ENCODE peak calls at places on chromosome 6, in nine cellular contexts. One of them, this sample, is unnamed.
A peak's percentile ranks its signal among the peaks of the same experiment; 100 is the strongest.

GRCh38 chr6:44276667-44277640 is 6.7 kb downstream of the TMEM151B start:
- DNase-seq in amygdala: no peak
- DNase-seq in memory B cell: no peak
- DNase-seq in stimulated activated CD4-positive, alpha-beta T cell treated with anti-CD3 and anti-CD28 coated beads, Interleukin-1b, Interleukin-23, amount 100 ng/mL, for 24 hours: no peak
- DNase-seq in GM03348: no peak
- DNase-seq in HepG2: no peak
- DNase-seq in EL: no peak
- DNase-seq in transverse colon: no peak
- DNase-seq in M059J: no peak
- DNase-seq in this sample: no peak

GRCh38 chr6:6657085-6657819 is 68.7 kb downstream of the LY86 start:
- DNase-seq in transverse colon: no peak
- DNase-seq in GM03348: no peak
- DNase-seq in EL: no peak
- DNase-seq in amygdala: no peak
- DNase-seq in stimulated activated CD4-positive, alpha-beta T cell treated with anti-CD3 and anti-CD28 coated beads, Interleukin-1b, Interleukin-23, amount 100 ng/mL, for 24 hours: no peak
- DNase-seq in M059J: peak; percentile 42
- DNase-seq in HepG2: no peak
- DNase-seq in memory B cell: no peak
- DNase-seq in this sample: no peak

GRCh38 chr6:98844244-98845161 is 10.1 kb downstream of the POU3F2 start:
- DNase-seq in EL: no peak
- DNase-seq in transverse colon: no peak
- DNase-seq in M059J: no peak
- DNase-seq in memory B cell: no peak
- DNase-seq in HepG2: no peak
- DNase-seq in GM03348: no peak
- DNase-seq in amygdala: no peak
- DNase-seq in stimulated activated CD4-positive, alpha-beta T cell treated with anti-CD3 and anti-CD28 coated beads, Interleukin-1b, Interleukin-23, amount 100 ng/mL, for 24 hours: no peak
- DNase-seq in this sample: peak; percentile 9

GRCh38 chr6:41689171-41690008 is 46.0 kb downstream of the TFEB start:
- DNase-seq in M059J: peak; percentile 57
- DNase-seq in transverse colon: no peak
- DNase-seq in amygdala: no peak
- DNase-seq in memory B cell: no peak
- DNase-seq in HepG2: no peak
- DNase-seq in EL: peak; percentile 54
- DNase-seq in stimulated activated CD4-positive, alpha-beta T cell treated with anti-CD3 and anti-CD28 coated beads, Interleukin-1b, Interleukin-23, amount 100 ng/mL, for 24 hours: no peak
- DNase-seq in GM03348: peak; percentile 57
- DNase-seq in this sample: no peak

GRCh38 chr6:117371492-117371891 is 54.2 kb downstream of the ROS1 start:
- DNase-seq in transverse colon: no peak
- DNase-seq in HepG2: no peak
- DNase-seq in amygdala: no peak
- DNase-seq in GM03348: no peak
- DNase-seq in memory B cell: no peak
- DNase-seq in EL: no peak
- DNase-seq in stimulated activated CD4-positive, alpha-beta T cell treated with anti-CD3 and anti-CD28 coated beads, Interleukin-1b, Interleukin-23, amount 100 ng/mL, for 24 hours: no peak
- DNase-seq in M059J: no peak
- DNase-seq in this sample: no peak

GRCh38 chr6:125220712-125221111 is 67.1 kb downstream of the TPD52L1 start:
- DNase-seq in stimulated activated CD4-positive, alpha-beta T cell treated with anti-CD3 and anti-CD28 coated beads, Interleukin-1b, Interleukin-23, amount 100 ng/mL, for 24 hours: no peak
- DNase-seq in EL: no peak
- DNase-seq in HepG2: no peak
- DNase-seq in amygdala: no peak
- DNase-seq in memory B cell: no peak
- DNase-seq in M059J: no peak
- DNase-seq in GM03348: peak; percentile 57
- DNase-seq in transverse colon: peak; percentile 15
- DNase-seq in this sample: no peak

GRCh38 chr6:101396552-101397173 is 3.2 kb downstream of the GRIK2 start:
- DNase-seq in transverse colon: peak; percentile 60
- DNase-seq in HepG2: peak; percentile 36
- DNase-seq in amygdala: no peak
- DNase-seq in GM03348: peak; percentile 43
- DNase-seq in M059J: peak; percentile 65
- DNase-seq in stimulated activated CD4-positive, alpha-beta T cell treated with anti-CD3 and anti-CD28 coated beads, Interleukin-1b, Interleukin-23, amount 100 ng/mL, for 24 hours: no peak
- DNase-seq in EL: peak; percentile 61
- DNase-seq in memory B cell: no peak
- DNase-seq in this sample: peak; percentile 18

GRCh38 chr6:4599924-4600323 is 176.3 kb upstream of the CDYL start:
- DNase-seq in HepG2: peak; percentile 28
- DNase-seq in GM03348: peak; percentile 40
- DNase-seq in M059J: peak; percentile 99
- DNase-seq in amygdala: no peak
- DNase-seq in memory B cell: no peak
- DNase-seq in stimulated activated CD4-positive, alpha-beta T cell treated with anti-CD3 and anti-CD28 coated beads, Interleukin-1b, Interleukin-23, amount 100 ng/mL, for 24 hours: no peak
- DNase-seq in EL: peak; percentile 92
- DNase-seq in transverse colon: no peak
- DNase-seq in this sample: peak; percentile 76

GRCh38 chr6:93343476-93343875 is 75.9 kb downstream of the EPHA7 start:
- DNase-seq in M059J: no peak
- DNase-seq in EL: no peak
- DNase-seq in memory B cell: no peak
- DNase-seq in transverse colon: no peak
- DNase-seq in amygdala: no peak
- DNase-seq in stimulated activated CD4-positive, alpha-beta T cell treated with anti-CD3 and anti-CD28 coated beads, Interleukin-1b, Interleukin-23, amount 100 ng/mL, for 24 hours: no peak
- DNase-seq in HepG2: no peak
- DNase-seq in GM03348: no peak
- DNase-seq in this sample: no peak

GRCh38 chr6:18406955-18407738 is 20.0 kb downstream of the RNF144B start:
- DNase-seq in stimulated activated CD4-positive, alpha-beta T cell treated with anti-CD3 and anti-CD28 coated beads, Interleukin-1b, Interleukin-23, amount 100 ng/mL, for 24 hours: no peak
- DNase-seq in memory B cell: no peak
- DNase-seq in M059J: peak; percentile 43
- DNase-seq in EL: peak; percentile 61
- DNase-seq in amygdala: no peak
- DNase-seq in GM03348: no peak
- DNase-seq in transverse colon: no peak
- DNase-seq in HepG2: no peak
- DNase-seq in this sample: no peak

GRCh38 chr6:147434508-147434907 is 74.0 kb upstream of the SAMD5 start:
- DNase-seq in EL: peak; percentile 6
- DNase-seq in stimulated activated CD4-positive, alpha-beta T cell treated with anti-CD3 and anti-CD28 coated beads, Interleukin-1b, Interleukin-23, amount 100 ng/mL, for 24 hours: no peak
- DNase-seq in M059J: no peak
- DNase-seq in HepG2: no peak
- DNase-seq in transverse colon: no peak
- DNase-seq in GM03348: no peak
- DNase-seq in amygdala: no peak
- DNase-seq in memory B cell: no peak
- DNase-seq in this sample: no peak

GRCh38 chr6:168130168-168130651 is 51.2 kb upstream of the FRMD1 start:
- DNase-seq in stimulated activated CD4-positive, alpha-beta T cell treated with anti-CD3 and anti-CD28 coated beads, Interleukin-1b, Interleukin-23, amount 100 ng/mL, for 24 hours: no peak
- DNase-seq in memory B cell: no peak
- DNase-seq in M059J: no peak
- DNase-seq in EL: no peak
- DNase-seq in transverse colon: no peak
- DNase-seq in amygdala: no peak
- DNase-seq in GM03348: no peak
- DNase-seq in HepG2: no peak
- DNase-seq in this sample: no peak

GRCh38 chr6:148831531-148831930 is 84.7 kb downstream of the UST start:
- DNase-seq in GM03348: peak; percentile 41
- DNase-seq in M059J: no peak
- DNase-seq in HepG2: no peak
- DNase-seq in memory B cell: no peak
- DNase-seq in EL: peak; percentile 44
- DNase-seq in stimulated activated CD4-positive, alpha-beta T cell treated with anti-CD3 and anti-CD28 coated beads, Interleukin-1b, Interleukin-23, amount 100 ng/mL, for 24 hours: no peak
- DNase-seq in transverse colon: no peak
- DNase-seq in amygdala: no peak
- DNase-seq in this sample: no peak

GRCh38 chr6:27672113-27672799 is 199.4 kb upstream of the ZNF184 start:
- DNase-seq in HepG2: peak; percentile 91
- DNase-seq in GM03348: no peak
- DNase-seq in memory B cell: no peak
- DNase-seq in M059J: peak; percentile 88
- DNase-seq in EL: peak; percentile 84
- DNase-seq in transverse colon: peak; percentile 14
- DNase-seq in amygdala: no peak
- DNase-seq in stimulated activated CD4-positive, alpha-beta T cell treated with anti-CD3 and anti-CD28 coated beads, Interleukin-1b, Interleukin-23, amount 100 ng/mL, for 24 hours: no peak
- DNase-seq in this sample: peak; percentile 78

GRCh38 chr6:42104095-42104806 is 38.2 kb downstream of the C6orf132 start:
- DNase-seq in stimulated activated CD4-positive, alpha-beta T cell treated with anti-CD3 and anti-CD28 coated beads, Interleukin-1b, Interleukin-23, amount 100 ng/mL, for 24 hours: peak; percentile 36
- DNase-seq in HepG2: peak; percentile 61
- DNase-seq in M059J: peak; percentile 47
- DNase-seq in GM03348: no peak
- DNase-seq in amygdala: no peak
- DNase-seq in memory B cell: peak; percentile 67
- DNase-seq in transverse colon: peak; percentile 70
- DNase-seq in EL: no peak
- DNase-seq in this sample: no peak

GRCh38 chr6:158174024-158174423 is 5.9 kb downstream of the GTF2H5 start:
- DNase-seq in HepG2: no peak
- DNase-seq in transverse colon: no peak
- DNase-seq in M059J: no peak
- DNase-seq in EL: no peak
- DNase-seq in stimulated activated CD4-positive, alpha-beta T cell treated with anti-CD3 and anti-CD28 coated beads, Interleukin-1b, Interleukin-23, amount 100 ng/mL, for 24 hours: no peak
- DNase-seq in GM03348: no peak
- DNase-seq in amygdala: no peak
- DNase-seq in memory B cell: no peak
- DNase-seq in this sample: no peak

GRCh38 chr6:36245572-36246031 is 24.3 kb upstream of the PNPLA1 start:
- DNase-seq in GM03348: no peak
- DNase-seq in HepG2: no peak
- DNase-seq in memory B cell: no peak
- DNase-seq in stimulated activated CD4-positive, alpha-beta T cell treated with anti-CD3 and anti-CD28 coated beads, Interleukin-1b, Interleukin-23, amount 100 ng/mL, for 24 hours: no peak
- DNase-seq in transverse colon: peak; percentile 72
- DNase-seq in EL: no peak
- DNase-seq in amygdala: no peak
- DNase-seq in M059J: no peak
- DNase-seq in this sample: no peak

GRCh38 chr6:63395388-63395787 is 75.6 kb upstream of the LGSN start:
- DNase-seq in stimulated activated CD4-positive, alpha-beta T cell treated with anti-CD3 and anti-CD28 coated beads, Interleukin-1b, Interleukin-23, amount 100 ng/mL, for 24 hours: no peak
- DNase-seq in GM03348: no peak
- DNase-seq in memory B cell: no peak
- DNase-seq in M059J: no peak
- DNase-seq in amygdala: no peak
- DNase-seq in HepG2: no peak
- DNase-seq in EL: no peak
- DNase-seq in transverse colon: peak; percentile 30
- DNase-seq in this sample: no peak

GRCh38 chr6:41476407-41476806 is 69.8 kb upstream of the FOXP4 start:
- DNase-seq in stimulated activated CD4-positive, alpha-beta T cell treated with anti-CD3 and anti-CD28 coated beads, Interleukin-1b, Interleukin-23, amount 100 ng/mL, for 24 hours: no peak
- DNase-seq in amygdala: no peak
- DNase-seq in GM03348: no peak
- DNase-seq in transverse colon: no peak
- DNase-seq in HepG2: no peak
- DNase-seq in memory B cell: no peak
- DNase-seq in EL: no peak
- DNase-seq in M059J: no peak
- DNase-seq in this sample: no peak

GRCh38 chr6:28940294-28940858 is 16.6 kb upstream of the TRIM27 start:
- DNase-seq in amygdala: no peak
- DNase-seq in HepG2: peak; percentile 43
- DNase-seq in GM03348: peak; percentile 45
- DNase-seq in M059J: peak; percentile 69
- DNase-seq in stimulated activated CD4-positive, alpha-beta T cell treated with anti-CD3 and anti-CD28 coated beads, Interleukin-1b, Interleukin-23, amount 100 ng/mL, for 24 hours: no peak
- DNase-seq in EL: peak; percentile 64
- DNase-seq in memory B cell: no peak
- DNase-seq in transverse colon: peak; percentile 41
- DNase-seq in this sample: peak; percentile 59

GRCh38 chr6:112439010-112439409 is 91.9 kb downstream of the RFPL4B start:
- DNase-seq in transverse colon: no peak
- DNase-seq in HepG2: no peak
- DNase-seq in GM03348: no peak
- DNase-seq in EL: no peak
- DNase-seq in M059J: no peak
- DNase-seq in stimulated activated CD4-positive, alpha-beta T cell treated with anti-CD3 and anti-CD28 coated beads, Interleukin-1b, Interleukin-23, amount 100 ng/mL, for 24 hours: no peak
- DNase-seq in memory B cell: no peak
- DNase-seq in amygdala: no peak
- DNase-seq in this sample: no peak

GRCh38 chr6:25590986-25591385 is 61.0 kb upstream of the SCGN start:
- DNase-seq in transverse colon: no peak
- DNase-seq in EL: no peak
- DNase-seq in M059J: no peak
- DNase-seq in HepG2: no peak
- DNase-seq in stimulated activated CD4-positive, alpha-beta T cell treated with anti-CD3 and anti-CD28 coated beads, Interleukin-1b, Interleukin-23, amount 100 ng/mL, for 24 hours: no peak
- DNase-seq in amygdala: no peak
- DNase-seq in GM03348: no peak
- DNase-seq in memory B cell: no peak
- DNase-seq in this sample: no peak

GRCh38 chr6:95478941-95479340 is 98.4 kb upstream of the MANEA start:
- DNase-seq in transverse colon: no peak
- DNase-seq in memory B cell: no peak
- DNase-seq in EL: no peak
- DNase-seq in M059J: no peak
- DNase-seq in stimulated activated CD4-positive, alpha-beta T cell treated with anti-CD3 and anti-CD28 coated beads, Interleukin-1b, Interleukin-23, amount 100 ng/mL, for 24 hours: no peak
- DNase-seq in GM03348: no peak
- DNase-seq in HepG2: no peak
- DNase-seq in amygdala: no peak
- DNase-seq in this sample: no peak

GRCh38 chr6:1940381-1940780 is 305.0 kb downstream of the GMDS start:
- DNase-seq in memory B cell: no peak
- DNase-seq in HepG2: no peak
- DNase-seq in EL: no peak
- DNase-seq in GM03348: no peak
- DNase-seq in M059J: no peak
- DNase-seq in amygdala: no peak
- DNase-seq in stimulated activated CD4-positive, alpha-beta T cell treated with anti-CD3 and anti-CD28 coated beads, Interleukin-1b, Interleukin-23, amount 100 ng/mL, for 24 hours: no peak
- DNase-seq in transverse colon: no peak
- DNase-seq in this sample: no peak

GRCh38 chr6:123333000-123333756 is 303.6 kb downstream of the TRDN start:
- DNase-seq in EL: no peak
- DNase-seq in amygdala: no peak
- DNase-seq in GM03348: no peak
- DNase-seq in transverse colon: no peak
- DNase-seq in M059J: peak; percentile 1
- DNase-seq in stimulated activated CD4-positive, alpha-beta T cell treated with anti-CD3 and anti-CD28 coated beads, Interleukin-1b, Interleukin-23, amount 100 ng/mL, for 24 hours: no peak
- DNase-seq in HepG2: no peak
- DNase-seq in memory B cell: no peak
- DNase-seq in this sample: no peak

GRCh38 chr6:84268781-84269180 is 41.3 kb upstream of the CEP162 start:
- DNase-seq in HepG2: no peak
- DNase-seq in amygdala: no peak
- DNase-seq in transverse colon: no peak
- DNase-seq in memory B cell: no peak
- DNase-seq in EL: no peak
- DNase-seq in GM03348: no peak
- DNase-seq in M059J: no peak
- DNase-seq in stimulated activated CD4-positive, alpha-beta T cell treated with anti-CD3 and anti-CD28 coated beads, Interleukin-1b, Interleukin-23, amount 100 ng/mL, for 24 hours: no peak
- DNase-seq in this sample: no peak

This sample was measured in SW480.